ENCODE peak calls at places on chromosomes 1 and 21, in ten cellular contexts. H, N, M, L, I, P, G, R, K and Z are unnamed samples.

GRCh38 chr1:185373813-185374524 is 56.9 kb upstream of the IVNS1ABP start:
- DNase-seq in H (no peak), N (no peak), M (no peak), L (no peak), I (no peak), P (peak; percentile 17), G (peak; percentile 14), R (no peak), K (peak; percentile 36), Z (peak; percentile 69)

GRCh38 chr1:38570576-38570975 is 289.0 kb downstream of the RRAGC start:
- DNase-seq in H (no peak), N (no peak), M (no peak), L (peak; percentile 36), I (no peak), P (no peak), G (no peak), R (no peak), K (no peak), Z (no peak)

GRCh38 chr1:165542647-165543046 is 1.2 kb upstream of the LRRC52 start:
- DNase-seq in H (no peak), N (no peak), M (no peak), L (no peak), I (no peak), P (no peak), G (no peak), R (no peak), K (no peak), Z (no peak)

GRCh38 chr1:31593770-31594632 is 17.7 kb downstream of the TINAGL1 start:
- DNase-seq in H (no peak), N (no peak), M (peak; percentile 34), L (peak; percentile 95), I (peak; percentile 82), P (peak; percentile 69), G (peak; percentile 59), R (peak; percentile 58), K (peak; percentile 69), Z (peak; percentile 73)

GRCh38 chr21:41641821-41642368 is 125.0 kb downstream of the RIPK4 start:
- DNase-seq in H (peak; percentile 87), N (no peak), M (no peak), L (peak; percentile 72), I (peak; percentile 24), P (peak; percentile 64), G (peak; percentile 66), R (no peak), K (peak; percentile 92), Z (peak; percentile 85)

GRCh38 chr1:226708342-226708780 is 30.7 kb downstream of the ITPKB start:
- DNase-seq in H (peak; percentile 14), N (no peak), M (no peak), L (no peak), I (peak; percentile 37), P (peak; percentile 51), G (peak; percentile 88), R (no peak), K (peak; percentile 85), Z (no peak)

GRCh38 chr1:241614144-241614543 is 26.0 kb downstream of the CHML start:
- DNase-seq in H (no peak), N (no peak), M (no peak), L (no peak), I (no peak), P (no peak), G (no peak), R (no peak), K (no peak), Z (no peak)

GRCh38 chr21:26945916-26946315 is 21.0 kb downstream of the ADAMTS5 start:
- DNase-seq in H (no peak), N (no peak), M (no peak), L (peak; percentile 54), I (no peak), P (no peak), G (no peak), R (no peak), K (peak; percentile 62), Z (no peak)

GRCh38 chr1:202593845-202594244 is 116.4 kb downstream of the SYT2 start:
- DNase-seq in H (no peak), N (no peak), M (no peak), L (no peak), I (no peak), P (no peak), G (peak; percentile 40), R (no peak), K (peak; percentile 49), Z (no peak)

GRCh38 chr1:201220388-201220715 is 29.7 kb downstream of the IGFN1 start:
- DNase-seq in H (no peak), N (no peak), M (no peak), L (peak; percentile 47), I (no peak), P (no peak), G (no peak), R (no peak), K (no peak), Z (peak; percentile 12)

GRCh38 chr21:26965567-26966359 is 1.1 kb downstream of the ADAMTS5 start:
- DNase-seq in H (no peak), N (no peak), M (no peak), L (peak; percentile 95), I (peak; percentile 87), P (no peak), G (peak; percentile 51), R (no peak), K (peak; percentile 70), Z (no peak)

GRCh38 chr1:63623952-63624351 is 30.7 kb downstream of the PGM1 start:
- DNase-seq in H (no peak), N (no peak), M (no peak), L (no peak), I (peak; percentile 87), P (no peak), G (no peak), R (no peak), K (no peak), Z (no peak)

GRCh38 chr21:15466329-15466728 is 263.5 kb upstream of the USP25 start:
- DNase-seq in H (no peak), N (no peak), M (no peak), L (no peak), I (no peak), P (no peak), G (no peak), R (no peak), K (no peak), Z (no peak)

GRCh38 chr1:27116697-27117096 is 38.2 kb downstream of the SLC9A1 start:
- DNase-seq in H (no peak), N (no peak), M (no peak), L (no peak), I (no peak), P (no peak), G (peak; percentile 48), R (no peak), K (peak; percentile 90), Z (no peak)